ENCODE peak calls at places on chromosomes 13 and 19, in five cellular contexts. R, X, J, C and D are unnamed samples.

GRCh38 chr19:10230904-10231623 is at the start of gene S1PR2:
- DNase-seq in R (peak), X (peak), J (peak), C (peak), D (peak)

GRCh38 chr19:33399081-33399744 is 25.7 kb downstream of the CEBPG start:
- DNase-seq in R (peak), X (no peak), J (no peak), C (no peak), D (no peak)

GRCh38 chr13:102012299-102013293 is 389.3 kb downstream of the FGF14 start:
- DNase-seq in R (no peak), X (no peak), J (no peak), C (no peak), D (no peak)

GRCh38 chr19:55635334-55635717 is 5.5 kb upstream of the ZNF580 start:
- DNase-seq in R (no peak), X (no peak), J (no peak), C (no peak), D (no peak)

GRCh38 chr19:3977242-3978143 is 6.6 kb upstream of the DAPK3 start:
- DNase-seq in R (no peak), X (no peak), J (no peak), C (no peak), D (no peak)

GRCh38 chr13:43240278-43240677 is 216.9 kb downstream of the DNAJC15 start:
- DNase-seq in R (no peak), X (peak), J (no peak), C (no peak), D (no peak)

GRCh38 chr19:7856277-7856581 is 18.0 kb downstream of the PRR36 start:
- DNase-seq in R (no peak), X (no peak), J (no peak), C (no peak), D (no peak)

GRCh38 chr19:4596033-4596904 is 36.8 kb upstream of the SEMA6B start:
- DNase-seq in R (no peak), X (no peak), J (no peak), C (no peak), D (no peak)

GRCh38 chr19:39995794-39996193 is 1.1 kb upstream of the ZNF546 start:
- DNase-seq in R (no peak), X (no peak), J (no peak), C (no peak), D (no peak)

GRCh38 chr13:110287031-110287828 is 19.7 kb downstream of the COL4A1 start:
- DNase-seq in R (no peak), X (no peak), J (no peak), C (no peak), D (no peak)

GRCh38 chr13:32846020-32846451 is 170.2 kb upstream of the KL start:
- DNase-seq in R (no peak), X (no peak), J (no peak), C (no peak), D (no peak)

GRCh38 chr13:48097793-48098192 is 2.9 kb upstream of the MED4 start:
- DNase-seq in R (no peak), X (no peak), J (no peak), C (no peak), D (no peak)

GRCh38 chr19:23978068-23978467 is 63.4 kb downstream of the ZNF726 start:
- DNase-seq in R (no peak), X (no peak), J (no peak), C (no peak), D (no peak)

GRCh38 chr19:17522988-17523872 is 11.8 kb downstream of the PGLS start:
- DNase-seq in R (peak), X (peak), J (peak), C (no peak), D (peak)